ENCODE peak calls at places on chromosomes 16 and 17, in eight cellular contexts. A is body of pancreas; S is Peyer's patch; Y is IMR-90; Z is effector memory CD4-positive, alpha-beta T cell; P is A549; Q is psoas muscle; K is neuronal stem cell. M is an unnamed sample.
A peak's percentile ranks its signal among the peaks of the same experiment; 100 is the strongest.

GRCh38 chr17:13393841-13394710 is 207.7 kb downstream of the HS3ST3A1 start:
- DNase-seq in P (no peak), K (no peak), Y (peak; percentile 94), A (no peak), S (no peak), Q (no peak), Z (no peak), M (no peak)

GRCh38 chr16:12062343-12063003 is 85.9 kb downstream of the SNX29 start:
- DNase-seq in A (peak; percentile 75), K (no peak), Y (peak; percentile 72), Z (no peak), Q (peak; percentile 90), S (no peak), P (no peak), M (no peak)

GRCh38 chr17:9924735-9925191 is 19.7 kb upstream of the RCVRN start:
- DNase-seq in Q (no peak), Z (no peak), Y (peak; percentile 75), P (peak; percentile 87), A (peak; percentile 43), K (peak; percentile 78), S (no peak), M (peak; percentile 64)

GRCh38 chr17:72657467-72658317 is 434.8 kb downstream of the SLC39A11 start:
- DNase-seq in Z (no peak), P (peak; percentile 60), Y (peak; percentile 41), S (no peak), K (no peak), Q (no peak), A (no peak), M (no peak)

GRCh38 chr17:79792371-79792871 is 4.5 kb downstream of the CBX8 start:
- DNase-seq in Z (no peak), Y (no peak), P (no peak), K (no peak), Q (no peak), A (no peak), S (no peak), M (no peak)

GRCh38 chr17:68205251-68205807 is 42.5 kb upstream of the AMZ2 start:
- DNase-seq in Y (peak; percentile 82), Z (peak; percentile 82), A (peak; percentile 88), P (peak; percentile 90), Q (peak; percentile 94), K (peak; percentile 91), S (peak; percentile 93), M (no peak)

GRCh38 chr16:88374736-88375135 is 8.0 kb upstream of the ZNF469 start:
- DNase-seq in Q (no peak), Y (no peak), K (no peak), A (no peak), S (no peak), Z (no peak), P (no peak), M (no peak)

GRCh38 chr17:28598389-28598788 is 436 bp downstream of the SPAG5 start:
- DNase-seq in Z (no peak), A (no peak), K (no peak), Y (no peak), S (no peak), P (no peak), Q (no peak), M (no peak)

GRCh38 chr16:88299751-88300462 is 82.9 kb upstream of the ZNF469 start:
- DNase-seq in Y (no peak), S (no peak), A (no peak), Q (no peak), P (no peak), K (no peak), Z (no peak), M (no peak)

GRCh38 chr17:44655983-44656700 is at the start of gene MEIOC:
- DNase-seq in P (peak; percentile 95), Q (no peak), A (peak; percentile 6), K (peak; percentile 33), Y (peak; percentile 6), S (no peak), Z (no peak), M (peak; percentile 55)

GRCh38 chr16:89623511-89624232 is 10.2 kb downstream of the DPEP1 start:
- DNase-seq in Z (no peak), A (no peak), K (no peak), Y (no peak), P (no peak), Q (no peak), S (no peak), M (no peak)

GRCh38 chr17:78665952-78666920 is 89.0 kb upstream of the DNAH17 start:
- DNase-seq in Y (no peak), S (no peak), P (no peak), Q (peak; percentile 50), Z (peak; percentile 22), A (peak; percentile 50), K (no peak), M (no peak)

GRCh38 chr16:46801428-46802049 is 29.4 kb downstream of the C16orf87 start:
- DNase-seq in A (no peak), S (no peak), P (peak; percentile 37), Z (no peak), Y (peak; percentile 25), Q (no peak), K (no peak), M (no peak)

GRCh38 chr17:62805234-62805633 is 2.9 kb downstream of the MARCHF10 start:
- DNase-seq in P (peak; percentile 45), A (no peak), S (no peak), K (no peak), Z (no peak), Y (peak; percentile 47), Q (no peak), M (no peak)

GRCh38 chr16:86502856-86503748 is 7.2 kb upstream of the FOXF1 start:
- DNase-seq in A (no peak), Q (no peak), K (no peak), Z (no peak), S (no peak), Y (peak; percentile 55), P (no peak), M (no peak)

DNA sequence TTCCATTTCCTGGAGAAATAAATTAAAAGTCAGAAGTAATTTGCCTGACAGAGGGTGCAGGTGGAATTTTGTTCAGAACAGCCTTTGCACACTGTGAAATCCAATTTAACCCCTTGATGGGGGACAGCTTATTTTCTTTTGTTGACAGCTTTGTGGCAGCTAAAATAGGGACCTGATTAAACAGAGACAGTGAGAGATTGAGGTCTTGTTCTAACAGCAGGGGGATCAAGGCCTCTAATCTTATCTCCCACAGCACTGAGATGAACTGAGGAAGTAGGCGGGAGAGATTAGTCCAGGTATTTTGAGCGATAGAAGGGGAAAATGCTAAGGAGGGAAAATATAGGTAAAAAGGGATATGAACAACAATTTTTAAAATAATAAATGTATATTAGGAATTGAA is 1491.4 kb upstream of the GOT2 start:
- DNase-seq in K (no peak), Z (no peak), S (no peak), Y (no peak), P (no peak), Q (no peak), A (no peak), M (no peak)
- H3K27ac ChIP-seq in K (no peak overlapping the region), Z (no peak overlapping the region), S (no peak overlapping the region), Y (no peak overlapping the region), P (no peak overlapping the region), Q (no peak overlapping the region), A (no peak overlapping the region), M (no peak overlapping the region)

DNA sequence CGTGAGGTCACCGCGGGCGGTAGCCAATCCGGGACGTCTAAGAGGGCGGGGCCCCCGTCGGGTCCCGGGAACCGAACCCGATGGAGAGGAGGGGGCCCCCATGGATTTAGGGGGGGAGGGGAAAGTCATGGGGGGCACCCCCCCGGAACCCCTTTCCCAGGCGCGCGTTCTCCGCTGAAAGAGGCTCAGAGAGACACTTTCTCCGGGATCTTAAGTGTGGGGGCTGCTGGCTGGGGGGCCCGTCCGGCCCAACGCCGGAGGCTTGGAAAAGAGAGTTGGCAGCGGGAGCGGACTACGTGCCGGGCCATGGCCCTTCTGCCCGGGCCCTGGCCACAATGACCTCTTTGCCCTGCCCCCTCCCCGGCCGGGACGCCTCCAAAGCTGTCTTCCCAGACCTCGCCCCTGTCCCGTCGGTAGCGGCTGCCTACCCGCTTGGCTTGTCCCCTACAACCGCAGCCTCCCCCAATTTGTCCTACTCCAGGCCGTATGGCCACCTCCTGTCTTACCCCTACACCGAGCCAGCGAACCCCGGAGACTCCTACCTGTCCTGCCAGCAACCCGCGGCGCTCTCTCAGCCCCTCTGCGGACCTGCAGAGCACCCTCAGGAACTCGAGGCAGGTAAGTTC is at the start of gene DLX4:
- DNase-seq in A (no peak), K (no peak), Z (peak; percentile 8), S (no peak), Q (no peak), Y (no peak), P (no peak), M (no peak)
- H3K4me3 ChIP-seq in A (no peak within 1 kb of the TSS), K (peak within 1 kb of the TSS; percentile 69), Z (peak within 1 kb of the TSS; percentile 57), S (peak within 1 kb of the TSS; percentile 46), Q (peak within 1 kb of the TSS; percentile 50), Y (peak within 1 kb of the TSS; percentile 22), P (peak within 1 kb of the TSS; percentile 69), M (peak within 1 kb of the TSS; percentile 25)

GRCh38 chr16:67860589-67861398 is 12.1 kb upstream of the EDC4 start:
- DNase-seq in Q (no peak), Y (peak; percentile 64), Z (no peak), P (peak; percentile 44), K (no peak), A (no peak), S (no peak), M (no peak)
- H3K27ac ChIP-seq in Q (peak overlapping the region; percentile 92), Y (no peak overlapping the region), Z (no peak overlapping the region), P (peak overlapping the region; percentile 37), K (no peak overlapping the region), A (no peak overlapping the region), S (no peak overlapping the region), M (no peak overlapping the region)

GRCh38 chr17:18107971-18108370 is 585 bp upstream of the MYO15A start:
- DNase-seq in A (no peak), Q (no peak), Z (no peak), S (no peak), P (no peak), K (no peak), Y (no peak), M (no peak)

GRCh38 chr17:18109935-18110334 is 1.4 kb downstream of the MYO15A start:
- DNase-seq in Y (no peak), P (no peak), S (no peak), A (no peak), Q (no peak), K (no peak), Z (no peak), M (no peak)

GRCh38 chr17:18108400-18109312 is at the start of gene MYO15A:
- DNase-seq in P (no peak), A (no peak), Q (no peak), K (no peak), Y (no peak), S (no peak), Z (no peak), M (no peak)

GRCh38 chr17:18110636-18111145 is 2.1 kb downstream of the MYO15A start:
- DNase-seq in A (no peak), Q (no peak), S (no peak), Y (no peak), Z (no peak), K (no peak), P (no peak), M (no peak)

DNA sequence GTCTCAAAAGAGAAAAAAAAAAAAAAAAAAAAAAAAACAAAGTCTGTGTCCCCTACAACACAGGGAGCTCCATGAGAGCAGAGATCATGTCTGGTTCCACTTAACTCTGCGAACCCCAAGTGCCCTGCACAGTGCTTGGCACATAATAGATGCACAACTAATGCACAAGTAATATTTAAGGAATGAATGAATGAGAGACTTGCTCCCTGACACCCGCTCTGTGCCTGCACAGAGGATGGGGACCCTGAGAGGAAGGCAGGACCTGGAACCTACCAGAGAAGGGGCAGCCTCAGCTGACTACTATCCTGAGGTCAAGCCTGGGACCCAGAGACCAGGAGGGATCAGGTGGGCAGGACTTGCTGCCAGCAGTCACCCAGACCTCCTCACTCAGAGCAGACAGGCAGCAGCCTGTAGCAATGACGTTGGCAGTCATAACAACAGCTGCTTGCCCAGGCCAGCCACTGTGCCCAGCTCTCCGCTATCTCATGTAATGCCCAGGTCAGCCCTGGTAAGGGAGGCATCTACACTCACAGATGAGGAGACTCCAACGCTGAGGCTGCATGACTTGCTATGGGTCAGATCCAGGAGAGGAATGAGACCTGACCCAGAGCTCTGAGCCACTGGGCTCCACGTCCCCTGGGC is 2.9 kb downstream of the MYO15A start:
- DNase-seq in Y (no peak), Z (no peak), A (no peak), P (no peak), Q (no peak), S (no peak), K (no peak), M (no peak)
- H3K4me3 ChIP-seq in Y (no peak overlapping the region), Z (no peak overlapping the region), A (no peak overlapping the region), P (no peak overlapping the region), Q (no peak overlapping the region), S (no peak overlapping the region), K (no peak overlapping the region), M (no peak overlapping the region)